ENCODE peak calls at places on chromosome 17, in four cellular contexts. U, F, R and D are unnamed samples.
A peak's percentile ranks its signal among the peaks of the same experiment; 100 is the strongest.

GRCh38 chr17:60300949-60301348 is 91.0 kb downstream of the USP32 start:
- DNase-seq in F (no peak), R (no peak), U (no peak), D (no peak)

GRCh38 chr17:82300228-82300627 is 17.2 kb downstream of the CD7 start:
- DNase-seq in F (no peak), R (no peak), U (no peak), D (no peak)

GRCh38 chr17:21376835-21377690 is 906 bp downstream of the KCNJ12 start:
- DNase-seq in F (no peak), R (peak; percentile 61), U (peak; percentile 96), D (peak; percentile 23)

GRCh38 chr17:82300707-82301270 is 16.6 kb downstream of the CD7 start:
- DNase-seq in R (peak; percentile 83), F (peak; percentile 48), U (peak; percentile 97), D (peak; percentile 65)

GRCh38 chr17:30363715-30364202 is 15.0 kb upstream of the CPD start:
- DNase-seq in U (no peak), F (peak; percentile 69), R (no peak), D (peak; percentile 99)

GRCh38 chr17:7552621-7553051 is 3.8 kb downstream of the TNFSF12 start:
- DNase-seq in F (no peak), U (no peak), R (no peak), D (no peak)

GRCh38 chr17:35560703-35561102 is at the start of gene SLFN14:
- DNase-seq in U (no peak), F (no peak), R (no peak), D (no peak)

GRCh38 chr17:39629894-39630293 is 3.1 kb downstream of the PPP1R1B start:
- DNase-seq in R (no peak), U (no peak), F (no peak), D (no peak)

GRCh38 chr17:6215071-6216035 is 145.2 kb downstream of the WSCD1 start:
- DNase-seq in F (no peak), U (no peak), R (no peak), D (no peak)